ENCODE peak calls at places on chromosomes 6 and 20, in seven cellular contexts. U is PC-3, R is tibial artery, G is AG08395, N is foreskin fibroblast, W is dorsolateral prefrontal cortex, Q is retina. H is an unnamed sample.

GRCh38 chr6:31359556-31359955 is 2.6 kb upstream of the HLA-B start:
- DNase-seq in U (no peak), R (no peak), G (no peak), N (no peak), W (no peak), Q (no peak), H (no peak)

GRCh38 chr6:152348116-152348515 is 289.0 kb downstream of the SYNE1 start:
- DNase-seq in U (no peak), R (no peak), G (no peak), N (peak; percentile 6), W (no peak), Q (no peak), H (no peak)

GRCh38 chr20:25273046-25273445 is 25.2 kb downstream of the PYGB start:
- DNase-seq in U (no peak), R (peak; percentile 10), G (no peak), N (no peak), W (peak; percentile 26), Q (no peak), H (no peak)

GRCh38 chr6:10402648-10403311 is 12.1 kb downstream of the TFAP2A start:
- DNase-seq in U (peak; percentile 20), R (no peak), G (no peak), N (no peak), W (no peak), Q (no peak), H (peak; percentile 18)

GRCh38 chr20:41862023-41862422 is 243.8 kb upstream of the CHD6 start:
- DNase-seq in U (no peak), R (no peak), G (no peak), N (no peak), W (no peak), Q (peak; percentile 17), H (no peak)

GRCh38 chr6:156828280-156828703 is 51.1 kb downstream of the ARID1B start:
- DNase-seq in U (peak; percentile 83), R (no peak), G (peak; percentile 87), N (peak; percentile 92), W (no peak), Q (no peak), H (peak; percentile 91)

GRCh38 chr6:3619800-3620199 is 131.7 kb downstream of the PXDC1 start:
- DNase-seq in U (no peak), R (no peak), G (no peak), N (no peak), W (no peak), Q (no peak), H (no peak)

GRCh38 chr20:7981374-7981773 is 38.2 kb downstream of the TMX4 start:
- DNase-seq in U (no peak), R (no peak), G (no peak), N (no peak), W (no peak), Q (no peak), H (no peak)

GRCh38 chr20:63395723-63396122 is 34.6 kb upstream of the CHRNA4 start:
- DNase-seq in U (no peak), R (no peak), G (no peak), N (no peak), W (no peak), Q (no peak), H (no peak)

GRCh38 chr20:53795170-53795569 is 201.5 kb upstream of the ZNF217 start:
- DNase-seq in U (peak; percentile 49), R (no peak), G (no peak), N (peak; percentile 53), W (no peak), Q (no peak), H (peak; percentile 66)

H was measured in bronchial epithelial cell.